ENCODE peak calls at places on chromosome X, in eight cellular contexts. S, H, Z, O, M, D, Q and F are unnamed samples.

GRCh38 chrX:18793601-18794089 is 86.2 kb downstream of the PPEF1 start:
- DNase-seq in S (no peak), H (no peak), Z (no peak), O (no peak), M (no peak), D (no peak), Q (peak; percentile 35), F (no peak)

GRCh38 chrX:47200385-47201150 is 6.9 kb downstream of the UBA1 start:
- DNase-seq in S (no peak), H (no peak), Z (no peak), O (peak; percentile 56), M (no peak), D (peak; percentile 55), Q (no peak), F (no peak)

GRCh38 chrX:48715066-48715465 is 18.5 kb downstream of the SUV39H1 start:
- DNase-seq in S (no peak), H (no peak), Z (no peak), O (no peak), M (no peak), D (no peak), Q (no peak), F (no peak)

GRCh38 chrX:96112689-96113088 is 572.0 kb upstream of the DIAPH2 start:
- DNase-seq in S (no peak), H (no peak), Z (no peak), O (no peak), M (no peak), D (no peak), Q (no peak), F (no peak)

GRCh38 chrX:15242899-15243555 is 26.9 kb downstream of the ASB9 start:
- DNase-seq in S (no peak), H (no peak), Z (no peak), O (peak; percentile 5), M (no peak), D (peak; percentile 40), Q (no peak), F (no peak)

GRCh38 chrX:23919706-23920320 is 12.0 kb downstream of the CXorf58 start:
- DNase-seq in S (no peak), H (no peak), Z (no peak), O (no peak), M (no peak), D (no peak), Q (peak; percentile 48), F (no peak)

GRCh38 chrX:96683997-96684338 is 674 bp upstream of the DIAPH2 start:
- DNase-seq in S (no peak), H (no peak), Z (no peak), O (no peak), M (no peak), D (no peak), Q (no peak), F (no peak)

GRCh38 chrX:129512409-129512808 is 10.9 kb downstream of the SMARCA1 start:
- DNase-seq in S (no peak), H (no peak), Z (no peak), O (no peak), M (no peak), D (no peak), Q (no peak), F (no peak)

GRCh38 chrX:108453841-108454240 is 14.2 kb downstream of the COL4A5 start:
- DNase-seq in S (no peak), H (no peak), Z (no peak), O (no peak), M (no peak), D (no peak), Q (no peak), F (no peak)

GRCh38 chrX:44480591-44480990 is 62.1 kb downstream of the FUNDC1 start:
- DNase-seq in S (no peak), H (no peak), Z (no peak), O (no peak), M (no peak), D (no peak), Q (no peak), F (no peak)

GRCh38 chrX:129790146-129790545 is 10.4 kb downstream of the SASH3 start:
- DNase-seq in S (no peak), H (no peak), Z (no peak), O (no peak), M (no peak), D (no peak), Q (no peak), F (no peak)

GRCh38 chrX:118499295-118499694 is 3.7 kb downstream of the DOCK11 start:
- DNase-seq in S (no peak), H (no peak), Z (no peak), O (no peak), M (no peak), D (no peak), Q (peak; percentile 47), F (no peak)

GRCh38 chrX:39163585-39163984 is 362.3 kb downstream of the MID1IP1 start:
- DNase-seq in S (no peak), H (no peak), Z (no peak), O (no peak), M (no peak), D (no peak), Q (no peak), F (peak; percentile 37)

GRCh38 chrX:38970845-38971244 is 169.6 kb downstream of the MID1IP1 start:
- DNase-seq in S (no peak), H (no peak), Z (no peak), O (no peak), M (no peak), D (no peak), Q (no peak), F (no peak)

GRCh38 chrX:42096262-42096939 is 173.0 kb upstream of the CASK start:
- DNase-seq in S (peak; percentile 46), H (no peak), Z (no peak), O (no peak), M (no peak), D (no peak), Q (no peak), F (no peak)

GRCh38 chrX:74545880-74546279 is 68.5 kb downstream of the RLIM start:
- DNase-seq in S (no peak), H (no peak), Z (no peak), O (no peak), M (no peak), D (no peak), Q (no peak), F (no peak)

GRCh38 chrX:150362599-150363481 is at the start of gene MAMLD1:
- DNase-seq in S (peak; percentile 70), H (peak; percentile 92), Z (peak; percentile 77), O (peak; percentile 57), M (peak; percentile 93), D (peak; percentile 67), Q (peak; percentile 47), F (peak; percentile 84)
- TF ChIP-seq CTCF in S (no peak), H (no peak), Z (no peak), O (no peak), M (peak; percentile 29), D (no peak), Q (no peak), F (no peak)

GRCh38 chrX:134773041-134773440 is 114.8 kb upstream of the PLAC1 start:
- DNase-seq in S (no peak), H (no peak), Z (no peak), O (no peak), M (no peak), D (no peak), Q (no peak), F (no peak)
- TF ChIP-seq POLR2A in S (no peak), H (no peak), Z (no peak), O (no peak), M (no peak), D (no peak), Q (no peak), F (no peak)

GRCh38 chrX:7024850-7025249 is 122.7 kb upstream of the STS start:
- DNase-seq in S (no peak), H (no peak), Z (no peak), O (peak; percentile 6), M (no peak), D (no peak), Q (no peak), F (no peak)
- TF ChIP-seq POLR2AphosphoS5 in S (no peak), H (no peak), Z (no peak), O (no peak), M (no peak), D (no peak), Q (no peak), F (no peak)

DNA sequence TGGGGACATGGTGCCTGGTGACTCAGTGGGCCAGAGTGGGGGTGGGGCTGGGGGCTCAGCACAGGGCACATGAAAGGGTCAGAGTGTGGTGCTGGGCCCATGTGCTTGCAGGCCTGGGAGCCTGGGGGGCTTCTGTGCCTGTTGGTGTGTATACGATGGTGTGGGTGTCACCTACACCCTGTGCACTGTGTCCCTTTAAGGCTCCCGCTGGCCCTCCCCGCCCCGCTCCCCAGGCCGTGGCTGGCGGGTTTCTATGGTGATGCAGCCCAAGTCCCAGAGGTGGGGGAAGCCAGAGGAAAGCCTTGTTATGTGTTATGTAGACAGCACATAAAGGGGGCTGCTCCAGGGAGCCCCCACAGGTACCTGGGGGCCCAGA is 5.5 kb downstream of the L1CAM start:
- DNase-seq in S (no peak), H (no peak), Z (no peak), O (no peak), M (no peak), D (no peak), Q (no peak), F (no peak)
- TF ChIP-seq CTCF in S (no peak), H (no peak), Z (no peak), O (no peak), M (no peak), D (no peak), Q (no peak), F (no peak)

DNA sequence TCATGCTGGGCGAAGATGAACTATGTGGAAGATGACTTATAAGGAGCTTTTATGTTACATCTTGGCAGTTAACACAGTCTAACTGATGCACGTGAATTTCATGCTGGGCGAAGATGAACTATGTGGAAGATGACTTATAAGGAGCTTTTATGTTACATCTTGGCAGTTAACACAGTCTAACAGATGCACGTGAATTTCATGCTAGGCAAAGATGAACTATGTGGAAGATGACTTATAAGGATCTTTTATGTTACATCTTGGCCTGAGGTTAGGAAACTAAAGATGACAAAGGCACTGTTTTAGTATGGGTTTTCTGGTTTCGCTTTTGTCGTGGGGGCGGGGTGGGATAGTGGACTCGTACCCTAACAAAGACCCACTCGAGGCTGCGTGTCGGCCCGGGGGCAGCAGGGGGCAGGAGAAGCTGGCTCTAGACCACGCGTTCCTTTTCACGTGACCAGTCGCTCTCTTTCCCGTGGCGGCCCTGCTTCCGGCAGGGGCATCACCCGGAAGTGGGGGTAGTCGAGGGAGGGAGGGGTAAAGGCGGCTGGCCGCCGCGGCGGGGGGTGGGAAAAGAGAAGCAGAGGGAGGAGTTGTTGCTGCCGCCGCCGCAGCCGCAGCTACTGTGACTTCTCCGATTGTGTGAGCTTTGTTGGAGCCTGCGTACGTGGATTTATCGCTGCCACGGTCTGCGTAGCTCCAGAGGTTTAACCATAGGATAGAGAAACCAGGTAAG is at the start of gene ATP7A:
- DNase-seq in S (peak; percentile 88), H (peak; percentile 95), Z (peak; percentile 92), O (peak; percentile 81), M (peak; percentile 94), D (peak; percentile 91), Q (peak; percentile 71), F (peak; percentile 91)
- TF ChIP-seq POLR2A in S (no peak), H (no peak), Z (no peak), O (peak; percentile 60), M (no peak), D (peak; percentile 77), Q (peak; percentile 34), F (no peak)